ENCODE peak calls at places on chromosome 18, in eight cellular contexts. One of them, this sample, is unnamed.

GRCh38 chr18:53148056-53148574 is 808.1 kb downstream of the DCC start:
- DNase-seq in body of pancreas: no peak
- DNase-seq in uterus: no peak
- DNase-seq in suprapubic skin: no peak
- DNase-seq in adrenal gland: no peak
- DNase-seq in WERI-Rb-1: peak; percentile 77
- DNase-seq in spleen: no peak
- DNase-seq in brain microvascular endothelial cell: no peak
- DNase-seq in this sample: no peak

GRCh38 chr18:30582078-30582477 is 460.5 kb downstream of the DSC3 start:
- DNase-seq in body of pancreas: no peak
- DNase-seq in uterus: no peak
- DNase-seq in suprapubic skin: no peak
- DNase-seq in adrenal gland: no peak
- DNase-seq in WERI-Rb-1: no peak
- DNase-seq in spleen: no peak
- DNase-seq in brain microvascular endothelial cell: no peak
- DNase-seq in this sample: no peak

GRCh38 chr18:62881509-62882016 is 166.2 kb downstream of the PHLPP1 start:
- DNase-seq in body of pancreas: no peak
- DNase-seq in uterus: no peak
- DNase-seq in suprapubic skin: no peak
- DNase-seq in adrenal gland: peak; percentile 57
- DNase-seq in WERI-Rb-1: no peak
- DNase-seq in spleen: no peak
- DNase-seq in brain microvascular endothelial cell: peak; percentile 93
- DNase-seq in this sample: peak; percentile 76

GRCh38 chr18:27967938-27968803 is 208.8 kb downstream of the CDH2 start:
- DNase-seq in body of pancreas: no peak
- DNase-seq in uterus: no peak
- DNase-seq in suprapubic skin: no peak
- DNase-seq in adrenal gland: no peak
- DNase-seq in WERI-Rb-1: no peak
- DNase-seq in spleen: no peak
- DNase-seq in brain microvascular endothelial cell: no peak
- DNase-seq in this sample: no peak

GRCh38 chr18:78799382-78800089 is 180.1 kb upstream of the SALL3 start:
- DNase-seq in body of pancreas: no peak
- DNase-seq in uterus: no peak
- DNase-seq in suprapubic skin: no peak
- DNase-seq in adrenal gland: no peak
- DNase-seq in WERI-Rb-1: no peak
- DNase-seq in spleen: peak; percentile 71
- DNase-seq in brain microvascular endothelial cell: no peak
- DNase-seq in this sample: peak; percentile 54

GRCh38 chr18:22542400-22542835 is 124.7 kb upstream of the CTAGE1 start:
- DNase-seq in body of pancreas: no peak
- DNase-seq in uterus: no peak
- DNase-seq in suprapubic skin: no peak
- DNase-seq in adrenal gland: peak; percentile 81
- DNase-seq in WERI-Rb-1: no peak
- DNase-seq in spleen: peak; percentile 78
- DNase-seq in brain microvascular endothelial cell: peak; percentile 56
- DNase-seq in this sample: peak; percentile 44

GRCh38 chr18:2913398-2914005 is 66.7 kb downstream of the EMILIN2 start:
- DNase-seq in body of pancreas: no peak
- DNase-seq in uterus: no peak
- DNase-seq in suprapubic skin: no peak
- DNase-seq in adrenal gland: peak; percentile 47
- DNase-seq in WERI-Rb-1: no peak
- DNase-seq in spleen: no peak
- DNase-seq in brain microvascular endothelial cell: no peak
- DNase-seq in this sample: no peak

GRCh38 chr18:76518073-76518472 is 23.0 kb upstream of the ZNF516 start:
- DNase-seq in body of pancreas: no peak
- DNase-seq in uterus: no peak
- DNase-seq in suprapubic skin: no peak
- DNase-seq in adrenal gland: no peak
- DNase-seq in WERI-Rb-1: no peak
- DNase-seq in spleen: no peak
- DNase-seq in brain microvascular endothelial cell: no peak
- DNase-seq in this sample: no peak

GRCh38 chr18:32607816-32608215 is 137.1 kb upstream of the GAREM1 start:
- DNase-seq in body of pancreas: no peak
- DNase-seq in uterus: no peak
- DNase-seq in suprapubic skin: no peak
- DNase-seq in adrenal gland: no peak
- DNase-seq in WERI-Rb-1: no peak
- DNase-seq in spleen: no peak
- DNase-seq in brain microvascular endothelial cell: no peak
- DNase-seq in this sample: no peak

GRCh38 chr18:48264508-48264907 is 144.7 kb downstream of the ZBTB7C start:
- DNase-seq in body of pancreas: no peak
- DNase-seq in uterus: peak; percentile 22
- DNase-seq in suprapubic skin: no peak
- DNase-seq in adrenal gland: no peak
- DNase-seq in WERI-Rb-1: no peak
- DNase-seq in spleen: no peak
- DNase-seq in brain microvascular endothelial cell: no peak
- DNase-seq in this sample: no peak

GRCh38 chr18:42931501-42931900 is 184.0 kb downstream of the RIT2 start:
- DNase-seq in body of pancreas: no peak
- DNase-seq in uterus: no peak
- DNase-seq in suprapubic skin: no peak
- DNase-seq in adrenal gland: no peak
- DNase-seq in WERI-Rb-1: no peak
- DNase-seq in spleen: no peak
- DNase-seq in brain microvascular endothelial cell: peak; percentile 84
- DNase-seq in this sample: no peak

GRCh38 chr18:48879008-48879431 is 71.7 kb downstream of the SMAD7 start:
- DNase-seq in body of pancreas: peak; percentile 43
- DNase-seq in uterus: no peak
- DNase-seq in suprapubic skin: no peak
- DNase-seq in adrenal gland: no peak
- DNase-seq in WERI-Rb-1: no peak
- DNase-seq in spleen: peak; percentile 61
- DNase-seq in brain microvascular endothelial cell: no peak
- DNase-seq in this sample: no peak

GRCh38 chr18:76380791-76381405 is 114.1 kb downstream of the ZNF516 start:
- DNase-seq in body of pancreas: no peak
- DNase-seq in uterus: peak; percentile 27
- DNase-seq in suprapubic skin: no peak
- DNase-seq in adrenal gland: peak; percentile 38
- DNase-seq in WERI-Rb-1: no peak
- DNase-seq in spleen: peak; percentile 69
- DNase-seq in brain microvascular endothelial cell: no peak
- DNase-seq in this sample: peak; percentile 28

GRCh38 chr18:13572721-13573120 is 153.6 kb downstream of the FAM210A start:
- DNase-seq in body of pancreas: no peak
- DNase-seq in uterus: no peak
- DNase-seq in suprapubic skin: no peak
- DNase-seq in adrenal gland: no peak
- DNase-seq in WERI-Rb-1: no peak
- DNase-seq in spleen: no peak
- DNase-seq in brain microvascular endothelial cell: no peak
- DNase-seq in this sample: no peak

GRCh38 chr18:79987566-79987965 is 797 bp downstream of the TXNL4A start:
- DNase-seq in body of pancreas: no peak
- DNase-seq in uterus: no peak
- DNase-seq in suprapubic skin: no peak
- DNase-seq in adrenal gland: no peak
- DNase-seq in WERI-Rb-1: no peak
- DNase-seq in spleen: no peak
- DNase-seq in brain microvascular endothelial cell: no peak
- DNase-seq in this sample: no peak

GRCh38 chr18:11885278-11885991 is 22.7 kb downstream of the MPPE1 start:
- DNase-seq in body of pancreas: no peak
- DNase-seq in uterus: no peak
- DNase-seq in suprapubic skin: peak; percentile 42
- DNase-seq in adrenal gland: no peak
- DNase-seq in WERI-Rb-1: no peak
- DNase-seq in spleen: no peak
- DNase-seq in brain microvascular endothelial cell: no peak
- DNase-seq in this sample: no peak

GRCh38 chr18:681985-682384 is 24.5 kb downstream of the TYMS start:
- DNase-seq in body of pancreas: no peak
- DNase-seq in uterus: no peak
- DNase-seq in suprapubic skin: no peak
- DNase-seq in adrenal gland: peak; percentile 28
- DNase-seq in WERI-Rb-1: no peak
- DNase-seq in spleen: no peak
- DNase-seq in brain microvascular endothelial cell: no peak
- DNase-seq in this sample: no peak

GRCh38 chr18:9234528-9234927 is 97.9 kb downstream of the ANKRD12 start:
- DNase-seq in body of pancreas: no peak
- DNase-seq in uterus: no peak
- DNase-seq in suprapubic skin: no peak
- DNase-seq in adrenal gland: peak; percentile 35
- DNase-seq in WERI-Rb-1: no peak
- DNase-seq in spleen: no peak
- DNase-seq in brain microvascular endothelial cell: no peak
- DNase-seq in this sample: no peak
- H3K36me3 ChIP-seq in body of pancreas: no peaks in the 10 kb centered on the region
- H3K36me3 ChIP-seq in uterus: no peaks in the 10 kb centered on the region
- H3K36me3 ChIP-seq in suprapubic skin: peaks cover 62% of the 10 kb centered on the region
- H3K36me3 ChIP-seq in adrenal gland: no peaks in the 10 kb centered on the region
- H3K36me3 ChIP-seq in WERI-Rb-1: peaks cover 45% of the 10 kb centered on the region
- H3K36me3 ChIP-seq in spleen: peaks cover 35% of the 10 kb centered on the region
- H3K36me3 ChIP-seq in brain microvascular endothelial cell: no peaks in the 10 kb centered on the region
- H3K36me3 ChIP-seq in this sample: peaks cover 60% of the 10 kb centered on the region

GRCh38 chr18:8329186-8329771 is 280.0 kb upstream of the RAB12 start:
- DNase-seq in body of pancreas: no peak
- DNase-seq in uterus: no peak
- DNase-seq in suprapubic skin: no peak
- DNase-seq in adrenal gland: no peak
- DNase-seq in WERI-Rb-1: no peak
- DNase-seq in spleen: no peak
- DNase-seq in brain microvascular endothelial cell: peak; percentile 22
- DNase-seq in this sample: no peak
- H3K27ac ChIP-seq in body of pancreas: no peak overlapping the region
- H3K27ac ChIP-seq in uterus: no peak overlapping the region
- H3K27ac ChIP-seq in suprapubic skin: no peak overlapping the region
- H3K27ac ChIP-seq in adrenal gland: no peak overlapping the region
- H3K27ac ChIP-seq in WERI-Rb-1: no peak overlapping the region
- H3K27ac ChIP-seq in spleen: no peak overlapping the region
- H3K27ac ChIP-seq in brain microvascular endothelial cell: no peak overlapping the region
- H3K27ac ChIP-seq in this sample: no peak overlapping the region

DNA sequence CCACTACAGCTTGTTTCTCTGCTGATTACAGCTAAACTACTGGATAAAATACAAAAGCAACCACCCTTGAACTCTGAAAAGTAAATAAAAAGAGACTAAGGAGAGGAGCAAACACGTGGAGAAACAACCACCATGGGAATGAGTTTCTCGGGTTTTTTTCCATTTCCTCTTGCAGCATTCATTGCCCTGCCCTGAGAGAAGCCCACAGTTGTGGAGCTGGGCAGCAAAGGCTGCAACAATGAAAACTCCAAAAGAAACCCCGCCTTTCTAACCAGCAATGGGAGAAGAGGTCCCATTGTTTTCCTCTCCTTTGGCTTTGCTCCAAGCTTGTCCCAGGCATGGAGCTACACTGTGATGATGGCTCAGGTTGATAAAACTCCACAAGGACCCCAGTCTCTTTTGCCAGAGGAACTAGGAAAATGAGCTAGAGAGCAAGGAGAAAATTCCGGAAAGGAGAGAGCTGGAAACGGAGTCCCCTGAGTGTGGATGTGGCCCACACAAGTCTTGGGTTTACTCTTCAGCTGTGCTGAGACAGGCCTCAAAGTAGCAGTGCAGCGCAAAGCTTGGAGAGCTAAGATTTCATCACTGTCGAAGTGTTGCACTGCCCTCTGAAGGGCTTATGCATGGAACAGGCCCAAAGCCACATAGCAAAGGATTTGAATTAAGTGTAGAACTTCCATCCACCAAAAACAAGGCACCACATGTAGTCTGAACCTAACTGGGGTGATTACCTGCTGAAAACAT is 20.9 kb downstream of the NAPG start:
- DNase-seq in body of pancreas: no peak
- DNase-seq in uterus: no peak
- DNase-seq in suprapubic skin: no peak
- DNase-seq in adrenal gland: no peak
- DNase-seq in WERI-Rb-1: no peak
- DNase-seq in spleen: no peak
- DNase-seq in brain microvascular endothelial cell: no peak
- DNase-seq in this sample: no peak
- H3K36me3 ChIP-seq in body of pancreas: peaks cover 6% of the 10 kb centered on the region
- H3K36me3 ChIP-seq in uterus: no peaks in the 10 kb centered on the region
- H3K36me3 ChIP-seq in suprapubic skin: peaks cover 87% of the 10 kb centered on the region
- H3K36me3 ChIP-seq in adrenal gland: peaks cover 63% of the 10 kb centered on the region
- H3K36me3 ChIP-seq in WERI-Rb-1: peaks cover 39% of the 10 kb centered on the region
- H3K36me3 ChIP-seq in spleen: peaks cover 51% of the 10 kb centered on the region
- H3K36me3 ChIP-seq in brain microvascular endothelial cell: peaks cover 48% of the 10 kb centered on the region
- H3K36me3 ChIP-seq in this sample: peaks cover 85% of the 10 kb centered on the region

GRCh38 chr18:70553961-70554325 is 265.1 kb downstream of the SOCS6 start:
- DNase-seq in body of pancreas: no peak
- DNase-seq in uterus: no peak
- DNase-seq in suprapubic skin: no peak
- DNase-seq in adrenal gland: no peak
- DNase-seq in WERI-Rb-1: no peak
- DNase-seq in spleen: no peak
- DNase-seq in brain microvascular endothelial cell: no peak
- DNase-seq in this sample: no peak
- H3K27ac ChIP-seq in body of pancreas: no peak overlapping the region
- H3K27ac ChIP-seq in uterus: no peak overlapping the region
- H3K27ac ChIP-seq in suprapubic skin: no peak overlapping the region
- H3K27ac ChIP-seq in adrenal gland: no peak overlapping the region
- H3K27ac ChIP-seq in WERI-Rb-1: peak overlapping the region; percentile 44
- H3K27ac ChIP-seq in spleen: no peak overlapping the region
- H3K27ac ChIP-seq in brain microvascular endothelial cell: no peak overlapping the region
- H3K27ac ChIP-seq in this sample: no peak overlapping the region

DNA sequence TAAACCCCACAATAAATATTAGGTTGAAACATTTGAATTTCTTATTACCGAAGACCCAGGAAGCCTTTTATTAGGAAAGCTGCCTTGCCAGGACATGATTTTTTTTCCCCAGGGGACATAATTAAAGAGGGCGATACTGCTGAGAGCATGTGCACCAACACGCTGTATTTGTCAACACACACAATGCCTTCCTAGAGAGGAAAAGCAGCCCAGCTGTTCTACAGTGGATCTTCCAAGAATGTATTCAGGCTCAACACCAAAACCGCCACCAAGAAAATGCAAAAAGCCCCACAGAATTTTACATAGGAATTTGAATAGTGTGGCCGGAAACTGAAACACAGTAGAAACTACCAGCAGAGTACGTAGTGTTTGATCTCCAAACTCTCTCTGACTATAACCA is 320.4 kb downstream of the DLGAP1 start:
- DNase-seq in body of pancreas: no peak
- DNase-seq in uterus: no peak
- DNase-seq in suprapubic skin: no peak
- DNase-seq in adrenal gland: no peak
- DNase-seq in WERI-Rb-1: no peak
- DNase-seq in spleen: no peak
- DNase-seq in brain microvascular endothelial cell: no peak
- DNase-seq in this sample: no peak
- H3K36me3 ChIP-seq in body of pancreas: no peaks in the 10 kb centered on the region
- H3K36me3 ChIP-seq in uterus: no peaks in the 10 kb centered on the region
- H3K36me3 ChIP-seq in suprapubic skin: no peaks in the 10 kb centered on the region
- H3K36me3 ChIP-seq in adrenal gland: no peaks in the 10 kb centered on the region
- H3K36me3 ChIP-seq in WERI-Rb-1: no peaks in the 10 kb centered on the region
- H3K36me3 ChIP-seq in spleen: no peaks in the 10 kb centered on the region
- H3K36me3 ChIP-seq in brain microvascular endothelial cell: no peaks in the 10 kb centered on the region
- H3K36me3 ChIP-seq in this sample: no peaks in the 10 kb centered on the region

GRCh38 chr18:45608400-45608799 is 6.9 kb upstream of the SLC14A2 start:
- DNase-seq in body of pancreas: no peak
- DNase-seq in uterus: no peak
- DNase-seq in suprapubic skin: no peak
- DNase-seq in adrenal gland: no peak
- DNase-seq in WERI-Rb-1: no peak
- DNase-seq in spleen: no peak
- DNase-seq in brain microvascular endothelial cell: no peak
- DNase-seq in this sample: no peak
- H3K27ac ChIP-seq in body of pancreas: no peak overlapping the region
- H3K27ac ChIP-seq in uterus: no peak overlapping the region
- H3K27ac ChIP-seq in suprapubic skin: no peak overlapping the region
- H3K27ac ChIP-seq in adrenal gland: no peak overlapping the region
- H3K27ac ChIP-seq in WERI-Rb-1: no peak overlapping the region
- H3K27ac ChIP-seq in spleen: no peak overlapping the region
- H3K27ac ChIP-seq in brain microvascular endothelial cell: no peak overlapping the region
- H3K27ac ChIP-seq in this sample: no peak overlapping the region

This sample was measured in tibial artery.